ENCODE peak calls at places on chromosomes 3 and 15, in eight cellular contexts. E, K, B, J, H, C, O and V are unnamed samples.
A peak's percentile ranks its signal among the peaks of the same experiment; 100 is the strongest.

GRCh38 chr15:46061002-46061401 is 426.2 kb downstream of the SQOR start:
- DNase-seq in E (no peak), K (no peak), B (no peak), J (no peak), H (no peak), C (no peak), O (no peak), V (no peak)

GRCh38 chr3:190387578-190388213 is at the start of gene CLDN16:
- DNase-seq in E (no peak), K (no peak), B (no peak), J (no peak), H (no peak), C (no peak), O (no peak), V (no peak)

GRCh38 chr3:128318275-128318920 is 148.3 kb downstream of the DNAJB8 start:
- DNase-seq in E (peak; percentile 23), K (no peak), B (no peak), J (no peak), H (no peak), C (no peak), O (no peak), V (peak; percentile 43)

GRCh38 chr15:82531496-82532382 is 8.5 kb downstream of the RPS17 start:
- DNase-seq in E (no peak), K (no peak), B (no peak), J (peak; percentile 17), H (peak; percentile 12), C (no peak), O (no peak), V (no peak)

GRCh38 chr15:74370471-74370870 is 3.0 kb upstream of the CYP11A1 start:
- DNase-seq in E (no peak), K (no peak), B (no peak), J (no peak), H (no peak), C (no peak), O (no peak), V (no peak)

GRCh38 chr15:77863491-77864105 is 213.9 kb downstream of the TBC1D2B start:
- DNase-seq in E (peak; percentile 74), K (no peak), B (no peak), J (no peak), H (no peak), C (no peak), O (no peak), V (no peak)

GRCh38 chr3:175941352-175941751 is 1082.2 kb downstream of the NAALADL2 start:
- DNase-seq in E (no peak), K (peak; percentile 38), B (no peak), J (no peak), H (no peak), C (no peak), O (no peak), V (no peak)

GRCh38 chr3:114675104-114675503 is 381.3 kb downstream of the TIGIT start:
- DNase-seq in E (no peak), K (no peak), B (no peak), J (no peak), H (no peak), C (no peak), O (no peak), V (no peak)

GRCh38 chr3:105608623-105609022 is 241.9 kb downstream of the ALCAM start:
- DNase-seq in E (no peak), K (no peak), B (peak; percentile 54), J (no peak), H (no peak), C (no peak), O (no peak), V (no peak)

GRCh38 chr3:109228391-109229080 is 87.8 kb downstream of the DPPA2 start:
- DNase-seq in E (no peak), K (no peak), B (no peak), J (no peak), H (no peak), C (no peak), O (no peak), V (no peak)

DNA sequence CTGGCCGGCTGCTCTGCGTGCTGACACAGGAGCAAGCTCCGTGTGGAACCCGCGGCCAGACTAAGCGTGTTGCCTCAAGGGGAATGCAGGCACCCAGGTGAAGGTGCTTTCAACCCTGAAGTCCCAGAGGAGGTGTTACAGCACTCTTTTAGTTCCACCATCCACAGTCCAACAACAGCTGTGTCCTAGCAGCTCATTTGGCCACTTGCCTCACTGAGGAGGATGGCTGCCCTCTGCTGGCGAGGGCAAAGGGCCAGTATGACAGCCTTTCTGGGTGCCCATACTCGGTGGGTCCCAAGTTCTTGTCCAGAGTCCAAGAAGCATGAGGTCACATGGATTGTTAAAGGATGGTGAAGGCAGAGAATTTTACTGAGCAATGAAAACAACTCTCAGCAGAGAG is 87.8 kb downstream of the C3orf85 start:
- DNase-seq in E (no peak), K (peak; percentile 56), B (no peak), J (no peak), H (no peak), C (no peak), O (no peak), V (no peak)
- TF ChIP-seq CTCF in E (no peak), K (peak; percentile 55), B (no peak), J (no peak), H (no peak), C (no peak), O (no peak), V (no peak)

DNA sequence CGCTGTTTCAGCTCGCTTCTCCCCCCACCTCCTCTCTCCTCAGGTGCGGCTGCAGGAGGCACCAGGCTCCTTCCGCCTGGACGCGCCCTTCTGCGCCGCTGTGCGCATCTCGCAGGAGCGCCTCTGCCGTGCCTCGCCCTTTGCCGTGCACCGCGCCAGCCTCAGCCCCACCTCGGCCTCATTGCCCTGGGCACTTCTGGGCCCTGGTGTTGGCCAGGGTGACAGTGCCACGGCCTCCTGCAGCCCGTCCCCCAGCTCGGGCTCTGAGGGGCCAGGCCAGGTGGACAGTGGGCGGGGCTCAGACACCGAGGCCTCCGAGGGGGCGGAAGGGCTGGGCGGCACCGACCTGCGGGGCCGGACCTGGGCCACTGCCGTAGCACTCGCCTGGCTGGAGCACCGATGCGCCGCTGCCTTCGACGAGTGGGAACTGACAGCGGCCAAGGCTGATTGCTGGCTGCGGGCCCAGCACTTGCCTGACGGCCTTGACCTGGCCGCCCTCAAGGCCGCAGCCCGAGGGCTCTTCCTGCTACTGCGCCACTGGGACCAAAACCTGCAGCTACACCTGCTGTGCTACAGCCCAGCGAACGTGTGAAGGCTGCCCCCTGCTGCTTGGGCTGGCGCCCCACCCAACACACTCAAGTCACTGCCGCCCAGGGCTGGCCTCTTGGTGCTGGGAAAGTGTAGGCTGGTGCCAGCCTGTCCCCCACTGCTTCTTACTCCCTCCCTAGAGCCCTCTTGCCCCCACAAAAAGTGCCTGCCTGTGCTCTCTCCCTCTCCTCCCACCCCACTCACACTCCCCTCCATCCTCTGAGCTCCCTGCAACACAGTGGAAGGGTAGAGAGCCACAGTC is 7.1 kb downstream of the ALG3 start:
- DNase-seq in E (no peak), K (no peak), B (no peak), J (peak; percentile 71), H (no peak), C (no peak), O (no peak), V (no peak)
- TF ChIP-seq CTCF in E (no peak), K (peak; percentile 35), B (peak; percentile 53), J (peak; percentile 66), H (peak; percentile 40), C (peak; percentile 46), O (no peak), V (no peak)

DNA sequence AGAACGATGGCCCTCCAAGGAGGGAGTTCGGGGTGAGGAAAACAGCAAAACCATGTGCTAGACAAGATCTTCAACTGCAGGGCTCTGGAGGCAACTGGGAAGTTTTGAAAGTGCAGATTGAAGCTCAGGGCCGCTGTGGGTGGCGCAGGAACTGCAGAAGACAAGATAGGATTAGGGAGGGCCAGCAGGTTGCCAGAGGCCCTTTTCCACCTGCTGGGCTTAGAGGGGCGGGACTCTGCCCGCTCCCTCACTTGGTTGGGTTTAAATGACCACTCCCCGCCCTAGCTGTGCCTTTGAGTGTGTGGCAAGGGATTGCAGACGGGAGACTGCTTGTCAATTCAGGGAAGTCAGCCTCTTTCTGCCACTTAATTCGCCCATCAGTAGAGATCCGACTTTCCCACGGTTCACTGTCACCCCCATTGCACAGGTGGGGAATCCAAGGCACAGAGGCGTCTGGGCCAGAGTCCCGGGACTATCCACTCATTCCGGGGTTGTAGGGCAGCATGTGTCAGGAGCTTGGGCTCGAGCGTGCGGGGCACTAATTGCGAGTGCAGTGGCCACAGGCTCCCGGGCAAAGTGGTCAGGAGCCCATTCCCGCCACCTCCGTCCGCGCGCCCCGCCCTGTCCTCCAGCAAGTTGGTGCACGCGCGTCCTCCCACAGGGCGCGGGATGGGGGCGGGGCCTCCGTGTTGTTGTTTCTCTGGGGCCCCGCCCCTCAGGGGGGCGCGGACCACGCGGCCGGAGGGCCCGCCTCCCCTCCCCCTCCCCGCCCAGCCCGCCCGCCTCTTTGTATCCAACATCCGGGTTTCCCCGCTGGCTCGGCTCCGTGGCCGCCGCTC is at the start of gene ACVR2B:
- DNase-seq in E (peak; percentile 92), K (peak; percentile 85), B (no peak), J (peak; percentile 92), H (peak; percentile 86), C (no peak), O (peak; percentile 62), V (peak; percentile 91)
- TF ChIP-seq CTCF in E (no peak), K (no peak), B (no peak), J (no peak), H (no peak), C (no peak), O (no peak), V (no peak)

GRCh38 chr3:38721207-38721772 is 71.8 kb upstream of the SCN5A start:
- DNase-seq in E (no peak), K (no peak), B (no peak), J (no peak), H (no peak), C (no peak), O (no peak), V (no peak)

GRCh38 chr3:38722760-38723568 is 73.5 kb upstream of the SCN5A start:
- DNase-seq in E (no peak), K (no peak), B (peak; percentile 53), J (no peak), H (no peak), C (no peak), O (no peak), V (no peak)

GRCh38 chr3:38725726-38726410 is 76.4 kb upstream of the SCN5A start:
- DNase-seq in E (no peak), K (no peak), B (peak; percentile 21), J (no peak), H (no peak), C (no peak), O (no peak), V (no peak)

GRCh38 chr3:38724392-38724736 is 74.9 kb upstream of the SCN5A start:
- DNase-seq in E (no peak), K (no peak), B (no peak), J (no peak), H (no peak), C (no peak), O (no peak), V (no peak)

DNA sequence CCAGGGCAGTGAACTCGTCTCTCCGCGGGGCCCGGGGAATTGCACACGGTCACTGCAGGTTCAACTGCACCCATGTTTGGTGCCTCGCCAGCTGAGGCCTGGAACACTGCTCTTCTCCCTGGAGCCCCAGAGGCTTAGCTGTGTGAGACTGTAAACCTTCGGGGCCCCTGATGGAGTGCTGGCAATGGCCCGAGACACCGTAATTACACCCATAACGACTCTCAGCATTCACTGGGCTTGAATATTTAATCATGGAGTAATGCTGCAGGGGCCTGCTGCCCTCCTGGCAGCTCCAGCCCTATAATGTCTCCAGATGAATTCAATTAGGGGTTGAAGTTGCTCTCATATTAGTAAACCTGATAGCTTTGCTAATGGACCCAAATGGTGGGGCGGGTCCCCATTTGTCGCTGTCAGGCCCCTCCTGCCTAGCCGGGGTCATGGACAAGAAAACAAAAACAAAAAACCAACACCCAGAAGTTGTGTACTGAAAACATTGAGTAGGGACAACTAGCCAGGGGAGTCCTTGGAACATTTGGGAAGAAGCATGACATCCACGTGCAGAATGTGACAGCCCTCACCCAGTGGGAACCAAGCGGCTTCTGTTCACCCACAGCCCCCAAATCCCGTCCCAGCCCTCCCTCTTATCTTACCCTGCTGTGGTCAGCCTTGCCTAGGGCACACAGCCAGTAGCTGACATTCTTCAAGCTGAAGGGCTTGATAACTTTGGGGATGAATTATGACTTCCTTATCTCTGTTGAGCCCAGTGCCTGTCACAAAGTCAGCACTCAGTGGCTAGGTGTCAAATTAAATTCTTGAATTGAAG is 74.3 kb upstream of the SCN5A start:
- DNase-seq in E (no peak), K (no peak), B (no peak), J (no peak), H (no peak), C (no peak), O (no peak), V (no peak)
- TF ChIP-seq CTCF in E (no peak), K (no peak), B (no peak), J (no peak), H (no peak), C (no peak), O (no peak), V (no peak)